ENCODE peak calls at places on chromosomes 13 and 19, in ten cellular contexts. One of them, this sample, is unnamed.

GRCh38 chr19:42051166-42052115 is 18.6 kb downstream of the GRIK5 start:
- DNase-seq in uterus: no peak
- DNase-seq in heart left ventricle: no peak
- DNase-seq in Peyer's patch: no peak
- DNase-seq in H1: no peak
- DNase-seq in esophagus squamous epithelium: no peak
- DNase-seq in adrenal gland: no peak
- DNase-seq in IMR-90: no peak
- DNase-seq in body of pancreas: no peak
- DNase-seq in right lobe of liver: no peak
- DNase-seq in this sample: no peak

GRCh38 chr13:79679334-79679733 is 198.4 kb downstream of the NDFIP2 start:
- DNase-seq in uterus: peak
- DNase-seq in heart left ventricle: peak
- DNase-seq in Peyer's patch: peak
- DNase-seq in H1: peak
- DNase-seq in esophagus squamous epithelium: no peak
- DNase-seq in adrenal gland: peak
- DNase-seq in IMR-90: peak
- DNase-seq in body of pancreas: peak
- DNase-seq in right lobe of liver: peak
- DNase-seq in this sample: peak

GRCh38 chr13:98289339-98289935 is 112.4 kb upstream of the RNF113B start:
- DNase-seq in uterus: no peak
- DNase-seq in heart left ventricle: no peak
- DNase-seq in Peyer's patch: no peak
- DNase-seq in H1: no peak
- DNase-seq in esophagus squamous epithelium: no peak
- DNase-seq in adrenal gland: no peak
- DNase-seq in IMR-90: no peak
- DNase-seq in body of pancreas: no peak
- DNase-seq in right lobe of liver: no peak
- DNase-seq in this sample: no peak

GRCh38 chr19:12838893-12839656 is 760 bp downstream of the MAST1 start:
- DNase-seq in uterus: no peak
- DNase-seq in heart left ventricle: no peak
- DNase-seq in Peyer's patch: no peak
- DNase-seq in H1: no peak
- DNase-seq in esophagus squamous epithelium: no peak
- DNase-seq in adrenal gland: no peak
- DNase-seq in IMR-90: no peak
- DNase-seq in body of pancreas: no peak
- DNase-seq in right lobe of liver: no peak
- DNase-seq in this sample: no peak

GRCh38 chr13:38941353-38941945 is 49.2 kb downstream of the STOML3 start:
- DNase-seq in uterus: no peak
- DNase-seq in heart left ventricle: no peak
- DNase-seq in Peyer's patch: no peak
- DNase-seq in H1: no peak
- DNase-seq in esophagus squamous epithelium: no peak
- DNase-seq in adrenal gland: no peak
- DNase-seq in IMR-90: no peak
- DNase-seq in body of pancreas: no peak
- DNase-seq in right lobe of liver: no peak
- DNase-seq in this sample: no peak

GRCh38 chr13:27252467-27252866 is 1.1 kb downstream of the RPL21 start:
- DNase-seq in uterus: no peak
- DNase-seq in heart left ventricle: no peak
- DNase-seq in Peyer's patch: no peak
- DNase-seq in H1: no peak
- DNase-seq in esophagus squamous epithelium: no peak
- DNase-seq in adrenal gland: no peak
- DNase-seq in IMR-90: no peak
- DNase-seq in body of pancreas: no peak
- DNase-seq in right lobe of liver: no peak
- DNase-seq in this sample: no peak

GRCh38 chr19:32201661-32202060 is 143.7 kb upstream of the ZNF507 start:
- DNase-seq in uterus: no peak
- DNase-seq in heart left ventricle: no peak
- DNase-seq in Peyer's patch: no peak
- DNase-seq in H1: no peak
- DNase-seq in esophagus squamous epithelium: no peak
- DNase-seq in adrenal gland: no peak
- DNase-seq in IMR-90: no peak
- DNase-seq in body of pancreas: no peak
- DNase-seq in right lobe of liver: no peak
- DNase-seq in this sample: no peak

GRCh38 chr13:91184244-91184926 is 163.1 kb upstream of the MIR17HG start:
- DNase-seq in uterus: no peak
- DNase-seq in heart left ventricle: no peak
- DNase-seq in Peyer's patch: no peak
- DNase-seq in H1: no peak
- DNase-seq in esophagus squamous epithelium: no peak
- DNase-seq in adrenal gland: no peak
- DNase-seq in IMR-90: no peak
- DNase-seq in body of pancreas: no peak
- DNase-seq in right lobe of liver: no peak
- DNase-seq in this sample: no peak

GRCh38 chr13:30159446-30159839 is 147.9 kb downstream of the KATNAL1 start:
- DNase-seq in uterus: no peak
- DNase-seq in heart left ventricle: no peak
- DNase-seq in Peyer's patch: peak
- DNase-seq in H1: no peak
- DNase-seq in esophagus squamous epithelium: no peak
- DNase-seq in adrenal gland: no peak
- DNase-seq in IMR-90: peak
- DNase-seq in body of pancreas: no peak
- DNase-seq in right lobe of liver: no peak
- DNase-seq in this sample: no peak

GRCh38 chr13:109166807-109167206 is 537.4 kb downstream of the MYO16 start:
- DNase-seq in uterus: no peak
- DNase-seq in heart left ventricle: no peak
- DNase-seq in Peyer's patch: no peak
- DNase-seq in H1: no peak
- DNase-seq in esophagus squamous epithelium: no peak
- DNase-seq in adrenal gland: no peak
- DNase-seq in IMR-90: no peak
- DNase-seq in body of pancreas: no peak
- DNase-seq in right lobe of liver: no peak
- DNase-seq in this sample: peak

GRCh38 chr13:110157718-110158117 is 149.2 kb downstream of the COL4A1 start:
- DNase-seq in uterus: no peak
- DNase-seq in heart left ventricle: no peak
- DNase-seq in Peyer's patch: no peak
- DNase-seq in H1: no peak
- DNase-seq in esophagus squamous epithelium: no peak
- DNase-seq in adrenal gland: no peak
- DNase-seq in IMR-90: no peak
- DNase-seq in body of pancreas: peak
- DNase-seq in right lobe of liver: peak
- DNase-seq in this sample: no peak

GRCh38 chr19:44055870-44056269 is 4.0 kb downstream of the ZNF223 start:
- DNase-seq in uterus: no peak
- DNase-seq in heart left ventricle: no peak
- DNase-seq in Peyer's patch: no peak
- DNase-seq in H1: no peak
- DNase-seq in esophagus squamous epithelium: no peak
- DNase-seq in adrenal gland: no peak
- DNase-seq in IMR-90: no peak
- DNase-seq in body of pancreas: no peak
- DNase-seq in right lobe of liver: no peak
- DNase-seq in this sample: no peak

GRCh38 chr19:44051654-44052402 is at the start of gene ZNF223:
- DNase-seq in uterus: peak
- DNase-seq in heart left ventricle: peak
- DNase-seq in Peyer's patch: peak
- DNase-seq in H1: peak
- DNase-seq in esophagus squamous epithelium: peak
- DNase-seq in adrenal gland: peak
- DNase-seq in IMR-90: peak
- DNase-seq in body of pancreas: peak
- DNase-seq in right lobe of liver: peak
- DNase-seq in this sample: peak

DNA sequence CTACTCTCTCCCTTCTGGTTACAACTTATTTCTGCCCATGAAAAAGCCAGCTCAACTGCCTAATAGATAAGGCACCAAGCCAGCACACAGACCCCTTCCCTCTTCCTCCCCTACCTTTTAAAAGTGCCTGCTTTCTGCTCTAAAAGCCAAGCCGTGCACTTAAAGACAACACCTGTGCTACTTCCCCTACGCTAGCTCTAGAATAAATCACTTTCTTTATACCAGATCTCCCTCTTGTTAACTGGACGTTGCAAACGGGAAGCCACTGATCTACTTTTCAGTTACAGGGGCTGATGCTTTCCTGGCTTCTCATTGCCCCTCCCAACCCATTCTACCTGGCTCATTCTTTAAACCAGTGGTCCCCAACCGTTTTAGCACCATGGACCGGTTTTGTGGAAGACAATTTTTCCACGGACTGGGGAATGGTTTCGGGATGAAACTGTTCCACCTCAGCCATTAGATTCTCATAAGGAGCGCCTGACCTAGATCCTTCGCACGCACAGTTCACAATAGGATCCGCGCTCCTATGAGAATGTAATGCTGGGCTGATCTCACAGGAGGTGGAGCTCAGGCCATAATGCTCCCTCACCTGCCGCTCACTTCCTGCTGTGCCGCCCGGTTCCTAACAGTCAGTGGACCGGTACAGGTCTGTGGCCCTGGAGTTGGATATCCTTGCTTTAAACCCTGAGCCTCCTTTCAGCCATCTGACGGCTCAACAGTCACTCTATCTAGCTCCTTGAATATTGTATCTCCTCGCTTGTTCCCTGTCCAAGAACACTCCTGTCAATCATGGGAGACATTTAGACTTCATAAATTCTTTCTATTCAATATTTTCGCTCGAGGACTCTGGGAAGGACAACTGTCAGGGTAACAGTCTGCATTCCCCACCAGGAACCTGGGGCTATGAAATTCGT is 839 bp upstream of the ZNF223 start:
- DNase-seq in uterus: no peak
- DNase-seq in heart left ventricle: no peak
- DNase-seq in Peyer's patch: peak
- DNase-seq in H1: no peak
- DNase-seq in esophagus squamous epithelium: no peak
- DNase-seq in adrenal gland: no peak
- DNase-seq in IMR-90: no peak
- DNase-seq in body of pancreas: peak
- DNase-seq in right lobe of liver: no peak
- DNase-seq in this sample: peak
- TF ChIP-seq POLR2A in uterus: no peak
- TF ChIP-seq POLR2A in heart left ventricle: no peak
- TF ChIP-seq POLR2A in Peyer's patch: no peak
- TF ChIP-seq POLR2A in H1: no peak
- TF ChIP-seq POLR2A in esophagus squamous epithelium: no peak
- TF ChIP-seq POLR2A in adrenal gland: no peak
- TF ChIP-seq POLR2A in IMR-90: no peak
- TF ChIP-seq POLR2A in body of pancreas: no peak
- TF ChIP-seq POLR2A in right lobe of liver: no peak
- TF ChIP-seq POLR2A in this sample: no peak

GRCh38 chr19:48738557-48739399 is 1.6 kb downstream of the RASIP1 start:
- DNase-seq in uterus: peak
- DNase-seq in heart left ventricle: peak
- DNase-seq in Peyer's patch: peak
- DNase-seq in H1: peak
- DNase-seq in esophagus squamous epithelium: no peak
- DNase-seq in adrenal gland: peak
- DNase-seq in IMR-90: peak
- DNase-seq in body of pancreas: peak
- DNase-seq in right lobe of liver: peak
- DNase-seq in this sample: peak
- TF ChIP-seq POLR2A in uterus: peak
- TF ChIP-seq POLR2A in heart left ventricle: peak
- TF ChIP-seq POLR2A in Peyer's patch: no peak
- TF ChIP-seq POLR2A in H1: no peak
- TF ChIP-seq POLR2A in esophagus squamous epithelium: peak
- TF ChIP-seq POLR2A in adrenal gland: peak
- TF ChIP-seq POLR2A in IMR-90: no peak
- TF ChIP-seq POLR2A in body of pancreas: peak
- TF ChIP-seq POLR2A in right lobe of liver: peak
- TF ChIP-seq POLR2A in this sample: no peak

GRCh38 chr19:3058821-3059314 is 3.4 kb downstream of the TLE5 start:
- DNase-seq in uterus: no peak
- DNase-seq in heart left ventricle: no peak
- DNase-seq in Peyer's patch: no peak
- DNase-seq in H1: no peak
- DNase-seq in esophagus squamous epithelium: no peak
- DNase-seq in adrenal gland: no peak
- DNase-seq in IMR-90: no peak
- DNase-seq in body of pancreas: no peak
- DNase-seq in right lobe of liver: no peak
- DNase-seq in this sample: no peak

GRCh38 chr19:3056454-3057016 is 5.8 kb downstream of the TLE5 start:
- DNase-seq in uterus: no peak
- DNase-seq in heart left ventricle: no peak
- DNase-seq in Peyer's patch: no peak
- DNase-seq in H1: no peak
- DNase-seq in esophagus squamous epithelium: no peak
- DNase-seq in adrenal gland: no peak
- DNase-seq in IMR-90: no peak
- DNase-seq in body of pancreas: no peak
- DNase-seq in right lobe of liver: no peak
- DNase-seq in this sample: peak

GRCh38 chr19:3059653-3060052 is 2.6 kb downstream of the TLE5 start:
- DNase-seq in uterus: no peak
- DNase-seq in heart left ventricle: no peak
- DNase-seq in Peyer's patch: no peak
- DNase-seq in H1: no peak
- DNase-seq in esophagus squamous epithelium: no peak
- DNase-seq in adrenal gland: no peak
- DNase-seq in IMR-90: no peak
- DNase-seq in body of pancreas: no peak
- DNase-seq in right lobe of liver: no peak
- DNase-seq in this sample: no peak

GRCh38 chr19:3057275-3057714 is 5.0 kb downstream of the TLE5 start:
- DNase-seq in uterus: peak
- DNase-seq in heart left ventricle: peak
- DNase-seq in Peyer's patch: no peak
- DNase-seq in H1: no peak
- DNase-seq in esophagus squamous epithelium: no peak
- DNase-seq in adrenal gland: peak
- DNase-seq in IMR-90: no peak
- DNase-seq in body of pancreas: peak
- DNase-seq in right lobe of liver: peak
- DNase-seq in this sample: peak

GRCh38 chr19:3058009-3058820 is 4.1 kb downstream of the TLE5 start:
- DNase-seq in uterus: no peak
- DNase-seq in heart left ventricle: no peak
- DNase-seq in Peyer's patch: no peak
- DNase-seq in H1: no peak
- DNase-seq in esophagus squamous epithelium: no peak
- DNase-seq in adrenal gland: peak
- DNase-seq in IMR-90: no peak
- DNase-seq in body of pancreas: no peak
- DNase-seq in right lobe of liver: no peak
- DNase-seq in this sample: peak
- TF ChIP-seq POLR2A in uterus: no peak
- TF ChIP-seq POLR2A in heart left ventricle: no peak
- TF ChIP-seq POLR2A in Peyer's patch: no peak
- TF ChIP-seq POLR2A in H1: no peak
- TF ChIP-seq POLR2A in esophagus squamous epithelium: no peak
- TF ChIP-seq POLR2A in adrenal gland: peak
- TF ChIP-seq POLR2A in IMR-90: no peak
- TF ChIP-seq POLR2A in body of pancreas: no peak
- TF ChIP-seq POLR2A in right lobe of liver: no peak
- TF ChIP-seq POLR2A in this sample: no peak

GRCh38 chr19:44690131-44690440 is 8.9 kb upstream of the CEACAM16 start:
- DNase-seq in uterus: no peak
- DNase-seq in heart left ventricle: no peak
- DNase-seq in Peyer's patch: no peak
- DNase-seq in H1: no peak
- DNase-seq in esophagus squamous epithelium: no peak
- DNase-seq in adrenal gland: no peak
- DNase-seq in IMR-90: no peak
- DNase-seq in body of pancreas: no peak
- DNase-seq in right lobe of liver: no peak
- DNase-seq in this sample: no peak
- TF ChIP-seq POLR2A in uterus: no peak
- TF ChIP-seq POLR2A in heart left ventricle: no peak
- TF ChIP-seq POLR2A in Peyer's patch: no peak
- TF ChIP-seq POLR2A in H1: no peak
- TF ChIP-seq POLR2A in esophagus squamous epithelium: no peak
- TF ChIP-seq POLR2A in adrenal gland: no peak
- TF ChIP-seq POLR2A in IMR-90: no peak
- TF ChIP-seq POLR2A in body of pancreas: no peak
- TF ChIP-seq POLR2A in right lobe of liver: no peak
- TF ChIP-seq POLR2A in this sample: no peak

This sample was measured in testis.